ENCODE peak calls at places on chromosomes 16 and 17, in eight cellular contexts. One of them, this sample, is unnamed.

GRCh38 chr16:14005335-14005734 is 65.8 kb upstream of the MRTFB start:
- DNase-seq in fibroblast of lung: no peak
- DNase-seq in neural crest cell: no peak
- DNase-seq in AG09309: no peak
- DNase-seq in spleen: no peak
- DNase-seq in PC-3: no peak
- DNase-seq in Peyer's patch: no peak
- DNase-seq in left ventricle myocardium inferior: no peak
- DNase-seq in this sample: no peak

GRCh38 chr17:81703747-81704654 is 834 bp downstream of the MRPL12 start:
- DNase-seq in left ventricle myocardium inferior: no peak
- DNase-seq in PC-3: no peak
- DNase-seq in spleen: peak
- DNase-seq in fibroblast of lung: no peak
- DNase-seq in AG09309: no peak
- DNase-seq in Peyer's patch: no peak
- DNase-seq in neural crest cell: no peak
- DNase-seq in this sample: no peak

GRCh38 chr16:85381738-85382592 is 231.2 kb upstream of the GSE1 start:
- DNase-seq in PC-3: no peak
- DNase-seq in spleen: no peak
- DNase-seq in fibroblast of lung: peak
- DNase-seq in neural crest cell: no peak
- DNase-seq in left ventricle myocardium inferior: no peak
- DNase-seq in Peyer's patch: no peak
- DNase-seq in AG09309: no peak
- DNase-seq in this sample: no peak

GRCh38 chr16:73737637-73738036 is 559.0 kb upstream of the PSMD7 start:
- DNase-seq in Peyer's patch: no peak
- DNase-seq in PC-3: no peak
- DNase-seq in AG09309: no peak
- DNase-seq in left ventricle myocardium inferior: no peak
- DNase-seq in spleen: no peak
- DNase-seq in fibroblast of lung: no peak
- DNase-seq in neural crest cell: no peak
- DNase-seq in this sample: no peak

GRCh38 chr16:30004811-30005242 is 6.0 kb downstream of the DOC2A start:
- DNase-seq in PC-3: no peak
- DNase-seq in left ventricle myocardium inferior: no peak
- DNase-seq in Peyer's patch: no peak
- DNase-seq in AG09309: no peak
- DNase-seq in neural crest cell: no peak
- DNase-seq in spleen: no peak
- DNase-seq in fibroblast of lung: no peak
- DNase-seq in this sample: no peak

GRCh38 chr17:1808649-1809048 is 21.1 kb downstream of the SMYD4 start:
- DNase-seq in PC-3: no peak
- DNase-seq in AG09309: no peak
- DNase-seq in left ventricle myocardium inferior: no peak
- DNase-seq in Peyer's patch: no peak
- DNase-seq in spleen: no peak
- DNase-seq in fibroblast of lung: no peak
- DNase-seq in neural crest cell: no peak
- DNase-seq in this sample: no peak

GRCh38 chr16:10878644-10879498 is 1.9 kb downstream of the CIITA start:
- DNase-seq in left ventricle myocardium inferior: peak
- DNase-seq in neural crest cell: no peak
- DNase-seq in spleen: peak
- DNase-seq in fibroblast of lung: peak
- DNase-seq in Peyer's patch: peak
- DNase-seq in PC-3: peak
- DNase-seq in AG09309: no peak
- DNase-seq in this sample: no peak

GRCh38 chr17:78291944-78292910 is 60.8 kb downstream of the TMEM235 start:
- DNase-seq in spleen: no peak
- DNase-seq in PC-3: no peak
- DNase-seq in neural crest cell: no peak
- DNase-seq in left ventricle myocardium inferior: peak
- DNase-seq in Peyer's patch: no peak
- DNase-seq in fibroblast of lung: no peak
- DNase-seq in AG09309: no peak
- DNase-seq in this sample: no peak

GRCh38 chr16:19135896-19136438 is 22.2 kb downstream of the ITPRIPL2 start:
- DNase-seq in neural crest cell: no peak
- DNase-seq in left ventricle myocardium inferior: peak
- DNase-seq in PC-3: peak
- DNase-seq in spleen: no peak
- DNase-seq in Peyer's patch: peak
- DNase-seq in AG09309: no peak
- DNase-seq in fibroblast of lung: no peak
- DNase-seq in this sample: no peak

GRCh38 chr17:4948166-4948996 is at the start of gene PFN1:
- DNase-seq in spleen: peak
- DNase-seq in AG09309: peak
- DNase-seq in fibroblast of lung: peak
- DNase-seq in Peyer's patch: peak
- DNase-seq in left ventricle myocardium inferior: peak
- DNase-seq in neural crest cell: peak
- DNase-seq in PC-3: peak
- DNase-seq in this sample: no peak

GRCh38 chr16:15519767-15520166 is 85.4 kb downstream of the BMERB1 start:
- DNase-seq in left ventricle myocardium inferior: no peak
- DNase-seq in fibroblast of lung: no peak
- DNase-seq in AG09309: no peak
- DNase-seq in Peyer's patch: no peak
- DNase-seq in neural crest cell: no peak
- DNase-seq in PC-3: no peak
- DNase-seq in spleen: no peak
- DNase-seq in this sample: no peak

GRCh38 chr17:30197416-30197815 is 38.1 kb downstream of the SLC6A4 start:
- DNase-seq in left ventricle myocardium inferior: no peak
- DNase-seq in AG09309: no peak
- DNase-seq in neural crest cell: no peak
- DNase-seq in Peyer's patch: no peak
- DNase-seq in fibroblast of lung: no peak
- DNase-seq in spleen: no peak
- DNase-seq in PC-3: no peak
- DNase-seq in this sample: no peak

GRCh38 chr17:73803867-73804539 is 159.8 kb upstream of the SDK2 start:
- DNase-seq in neural crest cell: no peak
- DNase-seq in spleen: no peak
- DNase-seq in AG09309: no peak
- DNase-seq in PC-3: no peak
- DNase-seq in fibroblast of lung: no peak
- DNase-seq in left ventricle myocardium inferior: no peak
- DNase-seq in Peyer's patch: no peak
- DNase-seq in this sample: no peak

GRCh38 chr16:1612320-1613111 is at the start of gene CRAMP1:
- DNase-seq in spleen: no peak
- DNase-seq in fibroblast of lung: peak
- DNase-seq in neural crest cell: peak
- DNase-seq in Peyer's patch: no peak
- DNase-seq in PC-3: no peak
- DNase-seq in left ventricle myocardium inferior: no peak
- DNase-seq in AG09309: no peak
- DNase-seq in this sample: no peak

GRCh38 chr17:56548661-56549060 is 44.8 kb upstream of the NOG start:
- DNase-seq in Peyer's patch: no peak
- DNase-seq in fibroblast of lung: no peak
- DNase-seq in PC-3: peak
- DNase-seq in AG09309: no peak
- DNase-seq in spleen: no peak
- DNase-seq in neural crest cell: no peak
- DNase-seq in left ventricle myocardium inferior: no peak
- DNase-seq in this sample: no peak

GRCh38 chr16:24286713-24287405 is 30.7 kb downstream of the CACNG3 start:
- DNase-seq in neural crest cell: no peak
- DNase-seq in left ventricle myocardium inferior: no peak
- DNase-seq in Peyer's patch: no peak
- DNase-seq in AG09309: no peak
- DNase-seq in spleen: no peak
- DNase-seq in PC-3: no peak
- DNase-seq in fibroblast of lung: no peak
- DNase-seq in this sample: no peak

GRCh38 chr17:80765241-80766022 is 220.8 kb downstream of the RPTOR start:
- DNase-seq in spleen: no peak
- DNase-seq in fibroblast of lung: no peak
- DNase-seq in AG09309: no peak
- DNase-seq in neural crest cell: no peak
- DNase-seq in PC-3: no peak
- DNase-seq in left ventricle myocardium inferior: no peak
- DNase-seq in Peyer's patch: no peak
- DNase-seq in this sample: no peak

GRCh38 chr16:14011006-14011405 is 60.1 kb upstream of the MRTFB start:
- DNase-seq in Peyer's patch: no peak
- DNase-seq in spleen: no peak
- DNase-seq in AG09309: no peak
- DNase-seq in fibroblast of lung: no peak
- DNase-seq in neural crest cell: no peak
- DNase-seq in PC-3: no peak
- DNase-seq in left ventricle myocardium inferior: no peak
- DNase-seq in this sample: no peak

GRCh38 chr17:58786586-58787295 is 31.1 kb downstream of the PPM1E start:
- DNase-seq in PC-3: peak
- DNase-seq in neural crest cell: no peak
- DNase-seq in spleen: no peak
- DNase-seq in AG09309: peak
- DNase-seq in left ventricle myocardium inferior: no peak
- DNase-seq in fibroblast of lung: peak
- DNase-seq in Peyer's patch: no peak
- DNase-seq in this sample: no peak

GRCh38 chr17:57750930-57751329 is 5.8 kb upstream of the CCDC182 start:
- DNase-seq in spleen: no peak
- DNase-seq in neural crest cell: no peak
- DNase-seq in PC-3: no peak
- DNase-seq in Peyer's patch: no peak
- DNase-seq in left ventricle myocardium inferior: no peak
- DNase-seq in AG09309: no peak
- DNase-seq in fibroblast of lung: no peak
- DNase-seq in this sample: no peak

GRCh38 chr16:4612977-4613635 is 1.6 kb downstream of the UBALD1 start:
- DNase-seq in left ventricle myocardium inferior: no peak
- DNase-seq in PC-3: peak
- DNase-seq in AG09309: no peak
- DNase-seq in neural crest cell: no peak
- DNase-seq in Peyer's patch: no peak
- DNase-seq in fibroblast of lung: no peak
- DNase-seq in spleen: peak
- DNase-seq in this sample: no peak

GRCh38 chr16:88196471-88197400 is 186.0 kb upstream of the ZNF469 start:
- DNase-seq in spleen: peak
- DNase-seq in Peyer's patch: no peak
- DNase-seq in fibroblast of lung: no peak
- DNase-seq in PC-3: no peak
- DNase-seq in AG09309: no peak
- DNase-seq in left ventricle myocardium inferior: no peak
- DNase-seq in neural crest cell: no peak
- DNase-seq in this sample: no peak

GRCh38 chr17:7351665-7352558 is at the start of gene KCTD11:
- DNase-seq in fibroblast of lung: peak
- DNase-seq in left ventricle myocardium inferior: peak
- DNase-seq in neural crest cell: peak
- DNase-seq in AG09309: peak
- DNase-seq in spleen: peak
- DNase-seq in Peyer's patch: peak
- DNase-seq in PC-3: peak
- DNase-seq in this sample: peak
- TF ChIP-seq CTCF in fibroblast of lung: peak
- TF ChIP-seq CTCF in left ventricle myocardium inferior: peak
- TF ChIP-seq CTCF in neural crest cell: peak
- TF ChIP-seq CTCF in AG09309: peak
- TF ChIP-seq CTCF in spleen: no peak
- TF ChIP-seq CTCF in Peyer's patch: peak
- TF ChIP-seq CTCF in PC-3: peak
- TF ChIP-seq CTCF in this sample: peak

GRCh38 chr16:3173892-3174617 is 13.9 kb upstream of the OR1F1 start:
- DNase-seq in fibroblast of lung: no peak
- DNase-seq in AG09309: no peak
- DNase-seq in neural crest cell: peak
- DNase-seq in left ventricle myocardium inferior: no peak
- DNase-seq in PC-3: peak
- DNase-seq in Peyer's patch: no peak
- DNase-seq in spleen: peak
- DNase-seq in this sample: no peak
- TF ChIP-seq CTCF in fibroblast of lung: peak
- TF ChIP-seq CTCF in AG09309: peak
- TF ChIP-seq CTCF in neural crest cell: peak
- TF ChIP-seq CTCF in left ventricle myocardium inferior: no peak
- TF ChIP-seq CTCF in PC-3: peak
- TF ChIP-seq CTCF in Peyer's patch: no peak
- TF ChIP-seq CTCF in spleen: no peak
- TF ChIP-seq CTCF in this sample: peak

DNA sequence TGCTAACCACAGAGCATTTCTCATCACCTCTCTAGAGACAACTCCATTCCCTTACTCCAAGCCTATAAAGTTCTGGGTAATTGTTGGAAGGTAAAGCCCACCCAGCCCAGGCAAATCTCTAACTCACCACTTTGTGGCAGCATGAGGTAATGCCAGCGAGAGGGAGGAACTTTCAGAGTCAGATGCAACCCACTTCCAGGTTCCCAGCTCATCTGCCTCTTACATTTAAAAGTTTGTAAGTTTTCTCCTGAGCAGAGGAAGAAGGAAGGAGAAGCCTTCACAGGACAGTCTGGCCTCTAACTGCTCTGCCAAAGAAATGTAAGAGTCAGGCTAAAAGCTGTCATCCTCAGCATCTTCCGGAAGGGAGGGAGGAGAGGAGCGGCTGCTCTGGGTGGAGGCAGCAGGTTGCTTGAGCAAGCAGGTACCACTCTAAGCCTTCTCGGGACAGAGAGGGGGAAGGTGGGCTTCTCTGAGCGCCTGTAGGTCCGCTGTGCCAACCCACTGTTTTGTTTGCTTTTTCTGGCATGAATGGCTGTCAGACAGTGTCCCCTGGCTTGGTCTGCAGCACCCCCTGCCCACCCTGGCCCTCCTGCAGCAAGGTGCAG is 1.0 kb downstream of the ZNF319 start:
- DNase-seq in spleen: no peak
- DNase-seq in PC-3: no peak
- DNase-seq in AG09309: no peak
- DNase-seq in Peyer's patch: no peak
- DNase-seq in left ventricle myocardium inferior: no peak
- DNase-seq in fibroblast of lung: peak
- DNase-seq in neural crest cell: no peak
- DNase-seq in this sample: no peak
- TF ChIP-seq CTCF in spleen: peak
- TF ChIP-seq CTCF in PC-3: peak
- TF ChIP-seq CTCF in AG09309: no peak
- TF ChIP-seq CTCF in Peyer's patch: no peak
- TF ChIP-seq CTCF in left ventricle myocardium inferior: no peak
- TF ChIP-seq CTCF in fibroblast of lung: no peak
- TF ChIP-seq CTCF in neural crest cell: peak
- TF ChIP-seq CTCF in this sample: peak

DNA sequence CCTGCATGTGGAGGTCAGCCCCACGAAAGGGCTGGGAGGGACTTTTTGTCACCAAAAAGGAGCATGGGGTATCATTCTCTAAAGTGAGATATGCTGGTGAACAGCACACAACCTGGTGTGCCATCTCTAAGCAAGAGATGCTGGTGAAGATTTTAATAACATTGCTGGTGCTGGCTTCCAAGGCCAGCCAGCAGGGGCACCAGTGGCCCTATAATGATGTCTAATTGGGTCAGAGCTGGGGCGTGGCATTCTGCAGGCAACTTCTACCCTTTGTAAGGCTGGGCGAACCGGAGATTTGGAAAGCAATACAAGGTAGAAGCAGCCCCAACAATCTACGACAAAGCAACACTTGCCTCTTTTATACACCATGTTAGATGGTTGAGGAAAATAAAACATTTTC is 16.8 kb downstream of the SDR42E1 start:
- DNase-seq in fibroblast of lung: no peak
- DNase-seq in Peyer's patch: no peak
- DNase-seq in spleen: no peak
- DNase-seq in neural crest cell: no peak
- DNase-seq in AG09309: no peak
- DNase-seq in left ventricle myocardium inferior: no peak
- DNase-seq in PC-3: no peak
- DNase-seq in this sample: no peak
- TF ChIP-seq CTCF in fibroblast of lung: no peak
- TF ChIP-seq CTCF in Peyer's patch: no peak
- TF ChIP-seq CTCF in spleen: no peak
- TF ChIP-seq CTCF in neural crest cell: peak
- TF ChIP-seq CTCF in AG09309: no peak
- TF ChIP-seq CTCF in left ventricle myocardium inferior: no peak
- TF ChIP-seq CTCF in PC-3: peak
- TF ChIP-seq CTCF in this sample: peak